ENCODE peak calls at places on chromosomes 16 and 17, in ten cellular contexts. One of them, this sample, is unnamed.

GRCh38 chr17:83137523-83137922 is 58.1 kb downstream of the METRNL start:
- DNase-seq in left ventricle myocardium inferior: no peak
- DNase-seq in AG04450: no peak
- DNase-seq in heart right ventricle: no peak
- DNase-seq in pancreas: no peak
- DNase-seq in tibial artery: no peak
- DNase-seq in breast epithelium: peak; percentile 35
- DNase-seq in Peyer's patch: no peak
- DNase-seq in gastrocnemius medialis: no peak
- DNase-seq in testis: peak; percentile 5
- DNase-seq in this sample: peak; percentile 3

GRCh38 chr17:4988168-4988567 is 693 bp upstream of the CAMTA2 start:
- DNase-seq in gastrocnemius medialis: peak; percentile 31
- DNase-seq in tibial artery: no peak
- DNase-seq in AG04450: no peak
- DNase-seq in Peyer's patch: no peak
- DNase-seq in left ventricle myocardium inferior: peak; percentile 50
- DNase-seq in pancreas: no peak
- DNase-seq in heart right ventricle: no peak
- DNase-seq in breast epithelium: no peak
- DNase-seq in testis: no peak
- DNase-seq in this sample: peak; percentile 21

GRCh38 chr17:46202482-46202881 is 9.3 kb upstream of the KANSL1 start:
- DNase-seq in heart right ventricle: no peak
- DNase-seq in left ventricle myocardium inferior: no peak
- DNase-seq in pancreas: no peak
- DNase-seq in Peyer's patch: no peak
- DNase-seq in gastrocnemius medialis: no peak
- DNase-seq in AG04450: no peak
- DNase-seq in tibial artery: no peak
- DNase-seq in breast epithelium: no peak
- DNase-seq in testis: no peak
- DNase-seq in this sample: no peak

GRCh38 chr16:1158456-1159324 is 5.8 kb downstream of the CACNA1H start:
- DNase-seq in left ventricle myocardium inferior: peak; percentile 78
- DNase-seq in pancreas: peak; percentile 78
- DNase-seq in testis: no peak
- DNase-seq in AG04450: no peak
- DNase-seq in breast epithelium: no peak
- DNase-seq in tibial artery: peak; percentile 65
- DNase-seq in Peyer's patch: no peak
- DNase-seq in gastrocnemius medialis: peak; percentile 39
- DNase-seq in heart right ventricle: peak; percentile 84
- DNase-seq in this sample: peak; percentile 46

GRCh38 chr17:79036609-79037008 is 12.6 kb downstream of the C1QTNF1 start:
- DNase-seq in heart right ventricle: no peak
- DNase-seq in Peyer's patch: peak; percentile 44
- DNase-seq in breast epithelium: peak; percentile 3
- DNase-seq in tibial artery: no peak
- DNase-seq in testis: no peak
- DNase-seq in AG04450: peak; percentile 78
- DNase-seq in pancreas: no peak
- DNase-seq in left ventricle myocardium inferior: no peak
- DNase-seq in gastrocnemius medialis: no peak
- DNase-seq in this sample: no peak

GRCh38 chr17:50177476-50177875 is 11.7 kb downstream of the SGCA start:
- DNase-seq in gastrocnemius medialis: no peak
- DNase-seq in Peyer's patch: no peak
- DNase-seq in breast epithelium: no peak
- DNase-seq in AG04450: no peak
- DNase-seq in left ventricle myocardium inferior: no peak
- DNase-seq in heart right ventricle: no peak
- DNase-seq in tibial artery: no peak
- DNase-seq in testis: no peak
- DNase-seq in pancreas: peak; percentile 14
- DNase-seq in this sample: no peak

GRCh38 chr16:84617631-84618427 is at the start of gene COTL1:
- DNase-seq in heart right ventricle: peak; percentile 97
- DNase-seq in Peyer's patch: peak; percentile 99
- DNase-seq in tibial artery: peak; percentile 97
- DNase-seq in pancreas: peak; percentile 95
- DNase-seq in breast epithelium: peak; percentile 94
- DNase-seq in gastrocnemius medialis: peak; percentile 89
- DNase-seq in AG04450: peak; percentile 97
- DNase-seq in testis: peak; percentile 97
- DNase-seq in left ventricle myocardium inferior: peak; percentile 98
- DNase-seq in this sample: peak; percentile 90

GRCh38 chr17:78933025-78933958 is 8.1 kb upstream of the TIMP2 start:
- DNase-seq in testis: no peak
- DNase-seq in left ventricle myocardium inferior: peak; percentile 43
- DNase-seq in AG04450: peak; percentile 94
- DNase-seq in pancreas: peak; percentile 50
- DNase-seq in heart right ventricle: peak; percentile 47
- DNase-seq in gastrocnemius medialis: peak; percentile 73
- DNase-seq in Peyer's patch: peak; percentile 79
- DNase-seq in breast epithelium: no peak
- DNase-seq in tibial artery: peak; percentile 78
- DNase-seq in this sample: peak; percentile 91

GRCh38 chr16:56102159-56102798 is 89.0 kb upstream of the GNAO1 start:
- DNase-seq in pancreas: no peak
- DNase-seq in testis: peak; percentile 47
- DNase-seq in AG04450: no peak
- DNase-seq in breast epithelium: no peak
- DNase-seq in left ventricle myocardium inferior: peak; percentile 61
- DNase-seq in heart right ventricle: peak; percentile 65
- DNase-seq in gastrocnemius medialis: no peak
- DNase-seq in Peyer's patch: no peak
- DNase-seq in tibial artery: peak; percentile 49
- DNase-seq in this sample: peak; percentile 30

GRCh38 chr17:74810699-74811485 is 34.7 kb upstream of the NAT9 start:
- DNase-seq in Peyer's patch: no peak
- DNase-seq in gastrocnemius medialis: no peak
- DNase-seq in heart right ventricle: no peak
- DNase-seq in breast epithelium: no peak
- DNase-seq in left ventricle myocardium inferior: no peak
- DNase-seq in pancreas: no peak
- DNase-seq in testis: no peak
- DNase-seq in tibial artery: no peak
- DNase-seq in AG04450: no peak
- DNase-seq in this sample: no peak

GRCh38 chr17:29905086-29905878 is 24.7 kb downstream of the SSH2 start:
- DNase-seq in gastrocnemius medialis: no peak
- DNase-seq in testis: no peak
- DNase-seq in AG04450: no peak
- DNase-seq in left ventricle myocardium inferior: no peak
- DNase-seq in breast epithelium: no peak
- DNase-seq in Peyer's patch: no peak
- DNase-seq in heart right ventricle: no peak
- DNase-seq in tibial artery: no peak
- DNase-seq in pancreas: no peak
- DNase-seq in this sample: peak; percentile 51

GRCh38 chr16:85461814-85462404 is 151.2 kb upstream of the GSE1 start:
- DNase-seq in heart right ventricle: peak; percentile 33
- DNase-seq in AG04450: peak; percentile 10
- DNase-seq in Peyer's patch: no peak
- DNase-seq in gastrocnemius medialis: no peak
- DNase-seq in pancreas: no peak
- DNase-seq in left ventricle myocardium inferior: no peak
- DNase-seq in testis: peak; percentile 61
- DNase-seq in breast epithelium: no peak
- DNase-seq in tibial artery: no peak
- DNase-seq in this sample: peak; percentile 55

DNA sequence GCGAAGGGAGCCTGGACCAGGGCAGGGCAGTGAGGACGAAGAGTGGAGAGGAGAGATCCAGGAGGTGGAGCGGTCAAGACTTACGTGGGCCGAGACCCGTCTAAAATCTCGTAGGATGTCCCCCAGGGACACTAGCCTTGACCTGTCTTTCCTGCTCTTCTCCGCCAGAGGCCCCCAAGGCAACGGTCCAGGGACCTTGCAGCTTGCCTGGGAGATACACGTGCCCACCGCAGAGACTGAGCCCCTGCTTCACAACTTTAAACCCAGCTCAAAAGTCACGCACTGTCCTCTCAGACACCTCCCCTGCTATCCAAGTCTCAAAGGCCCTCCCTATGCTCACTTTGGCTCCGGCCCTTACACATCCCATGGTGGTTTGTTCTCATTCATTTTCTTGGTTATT is 9.4 kb downstream of the TIGD7 start:
- DNase-seq in pancreas: no peak
- DNase-seq in left ventricle myocardium inferior: no peak
- DNase-seq in Peyer's patch: no peak
- DNase-seq in AG04450: no peak
- DNase-seq in testis: no peak
- DNase-seq in breast epithelium: no peak
- DNase-seq in gastrocnemius medialis: no peak
- DNase-seq in heart right ventricle: no peak
- DNase-seq in tibial artery: no peak
- DNase-seq in this sample: no peak
- H3K9me3 ChIP-seq in pancreas: peaks cover 4% of the 10 kb centered on the region
- H3K9me3 ChIP-seq in left ventricle myocardium inferior: peaks cover 100% of the 10 kb centered on the region
- H3K9me3 ChIP-seq in Peyer's patch: peaks cover 14% of the 10 kb centered on the region
- H3K9me3 ChIP-seq in AG04450: peaks cover 66% of the 10 kb centered on the region
- H3K9me3 ChIP-seq in testis: no peaks in the 10 kb centered on the region
- H3K9me3 ChIP-seq in breast epithelium: peaks cover 100% of the 10 kb centered on the region
- H3K9me3 ChIP-seq in gastrocnemius medialis: peaks cover 6% of the 10 kb centered on the region
- H3K9me3 ChIP-seq in heart right ventricle: peaks cover 69% of the 10 kb centered on the region
- H3K9me3 ChIP-seq in tibial artery: peaks cover 10% of the 10 kb centered on the region
- H3K9me3 ChIP-seq in this sample: peaks cover 7% of the 10 kb centered on the region

GRCh38 chr16:14004719-14005315 is 66.3 kb upstream of the MRTFB start:
- DNase-seq in left ventricle myocardium inferior: no peak
- DNase-seq in tibial artery: no peak
- DNase-seq in breast epithelium: no peak
- DNase-seq in AG04450: no peak
- DNase-seq in Peyer's patch: no peak
- DNase-seq in heart right ventricle: no peak
- DNase-seq in pancreas: no peak
- DNase-seq in testis: no peak
- DNase-seq in gastrocnemius medialis: no peak
- DNase-seq in this sample: peak; percentile 34

GRCh38 chr16:14001521-14001920 is 69.6 kb upstream of the MRTFB start:
- DNase-seq in heart right ventricle: no peak
- DNase-seq in tibial artery: no peak
- DNase-seq in left ventricle myocardium inferior: no peak
- DNase-seq in breast epithelium: no peak
- DNase-seq in gastrocnemius medialis: no peak
- DNase-seq in testis: no peak
- DNase-seq in AG04450: no peak
- DNase-seq in pancreas: no peak
- DNase-seq in Peyer's patch: no peak
- DNase-seq in this sample: no peak

GRCh38 chr16:14004031-14004718 is 66.9 kb upstream of the MRTFB start:
- DNase-seq in Peyer's patch: no peak
- DNase-seq in breast epithelium: no peak
- DNase-seq in pancreas: no peak
- DNase-seq in left ventricle myocardium inferior: peak; percentile 50
- DNase-seq in tibial artery: peak; percentile 40
- DNase-seq in AG04450: no peak
- DNase-seq in gastrocnemius medialis: peak; percentile 67
- DNase-seq in heart right ventricle: peak; percentile 63
- DNase-seq in testis: no peak
- DNase-seq in this sample: no peak

GRCh38 chr16:14002416-14002815 is 68.7 kb upstream of the MRTFB start:
- DNase-seq in tibial artery: no peak
- DNase-seq in left ventricle myocardium inferior: no peak
- DNase-seq in heart right ventricle: no peak
- DNase-seq in gastrocnemius medialis: no peak
- DNase-seq in Peyer's patch: no peak
- DNase-seq in AG04450: no peak
- DNase-seq in breast epithelium: no peak
- DNase-seq in testis: no peak
- DNase-seq in pancreas: no peak
- DNase-seq in this sample: no peak

DNA sequence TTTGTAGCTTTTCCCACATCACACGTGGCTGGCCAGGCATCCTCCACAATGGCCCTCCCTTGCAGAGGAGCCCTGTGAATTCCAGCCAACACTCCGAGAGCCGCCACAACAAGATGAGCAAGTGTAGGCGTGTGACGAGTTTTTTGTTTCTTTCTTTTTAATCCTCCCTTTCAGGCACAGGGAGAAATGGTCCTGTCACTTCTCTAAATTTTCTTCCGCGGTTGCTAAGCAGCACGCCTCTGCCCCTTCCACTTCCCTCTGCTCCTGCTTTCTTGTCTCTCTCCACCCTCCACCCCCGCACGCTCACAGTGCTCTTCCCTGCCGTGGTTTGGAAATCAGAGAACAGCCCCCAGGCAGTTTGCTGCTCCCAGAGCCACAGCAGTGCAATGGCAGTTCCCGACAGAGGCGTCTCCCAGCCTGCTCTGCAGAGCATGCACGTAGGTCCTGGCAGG is 68.0 kb upstream of the MRTFB start:
- DNase-seq in testis: peak; percentile 68
- DNase-seq in tibial artery: peak; percentile 48
- DNase-seq in Peyer's patch: peak; percentile 55
- DNase-seq in breast epithelium: peak; percentile 77
- DNase-seq in left ventricle myocardium inferior: peak; percentile 61
- DNase-seq in gastrocnemius medialis: peak; percentile 48
- DNase-seq in pancreas: no peak
- DNase-seq in AG04450: no peak
- DNase-seq in heart right ventricle: peak; percentile 55
- DNase-seq in this sample: peak; percentile 75
- H3K4me3 ChIP-seq in testis: no peak overlapping the region
- H3K4me3 ChIP-seq in tibial artery: peak overlapping the region; percentile 35
- H3K4me3 ChIP-seq in Peyer's patch: peak overlapping the region; percentile 27
- H3K4me3 ChIP-seq in breast epithelium: peak overlapping the region; percentile 53
- H3K4me3 ChIP-seq in left ventricle myocardium inferior: peak overlapping the region; percentile 52
- H3K4me3 ChIP-seq in gastrocnemius medialis: peak overlapping the region; percentile 45
- H3K4me3 ChIP-seq in pancreas: no peak overlapping the region
- H3K4me3 ChIP-seq in AG04450: peak overlapping the region; percentile 45
- H3K4me3 ChIP-seq in heart right ventricle: peak overlapping the region; percentile 17
- H3K4me3 ChIP-seq in this sample: peak overlapping the region; percentile 52

GRCh38 chr17:21085707-21086106 is 41.1 kb upstream of the DHRS7B start:
- DNase-seq in heart right ventricle: no peak
- DNase-seq in tibial artery: no peak
- DNase-seq in testis: peak; percentile 33
- DNase-seq in AG04450: no peak
- DNase-seq in Peyer's patch: no peak
- DNase-seq in breast epithelium: no peak
- DNase-seq in left ventricle myocardium inferior: no peak
- DNase-seq in pancreas: no peak
- DNase-seq in gastrocnemius medialis: no peak
- DNase-seq in this sample: no peak
- H3K27me3 ChIP-seq in heart right ventricle: no peaks in the 10 kb centered on the region
- H3K27me3 ChIP-seq in tibial artery: no peaks in the 10 kb centered on the region
- H3K27me3 ChIP-seq in testis: no peaks in the 10 kb centered on the region
- H3K27me3 ChIP-seq in AG04450: peaks cover 4% of the 10 kb centered on the region
- H3K27me3 ChIP-seq in Peyer's patch: no peaks in the 10 kb centered on the region
- H3K27me3 ChIP-seq in breast epithelium: no peaks in the 10 kb centered on the region
- H3K27me3 ChIP-seq in left ventricle myocardium inferior: peaks cover 18% of the 10 kb centered on the region
- H3K27me3 ChIP-seq in pancreas: no peaks in the 10 kb centered on the region
- H3K27me3 ChIP-seq in gastrocnemius medialis: no peaks in the 10 kb centered on the region
- H3K27me3 ChIP-seq in this sample: no peaks in the 10 kb centered on the region

GRCh38 chr17:18891541-18891940 is 33.6 kb downstream of the PRPSAP2 start:
- DNase-seq in AG04450: no peak
- DNase-seq in breast epithelium: no peak
- DNase-seq in tibial artery: no peak
- DNase-seq in left ventricle myocardium inferior: no peak
- DNase-seq in Peyer's patch: no peak
- DNase-seq in testis: no peak
- DNase-seq in heart right ventricle: no peak
- DNase-seq in gastrocnemius medialis: no peak
- DNase-seq in pancreas: no peak
- DNase-seq in this sample: no peak

GRCh38 chr17:18896146-18896545 is 38.2 kb downstream of the PRPSAP2 start:
- DNase-seq in tibial artery: no peak
- DNase-seq in pancreas: no peak
- DNase-seq in left ventricle myocardium inferior: no peak
- DNase-seq in Peyer's patch: no peak
- DNase-seq in breast epithelium: no peak
- DNase-seq in heart right ventricle: no peak
- DNase-seq in AG04450: no peak
- DNase-seq in gastrocnemius medialis: no peak
- DNase-seq in testis: no peak
- DNase-seq in this sample: no peak

GRCh38 chr17:18896947-18897346 is 39.0 kb downstream of the PRPSAP2 start:
- DNase-seq in AG04450: no peak
- DNase-seq in heart right ventricle: no peak
- DNase-seq in tibial artery: no peak
- DNase-seq in breast epithelium: no peak
- DNase-seq in pancreas: no peak
- DNase-seq in gastrocnemius medialis: no peak
- DNase-seq in left ventricle myocardium inferior: no peak
- DNase-seq in testis: no peak
- DNase-seq in Peyer's patch: no peak
- DNase-seq in this sample: no peak
- H3K9me3 ChIP-seq in AG04450: no peaks in the 10 kb centered on the region
- H3K9me3 ChIP-seq in heart right ventricle: no peaks in the 10 kb centered on the region
- H3K9me3 ChIP-seq in tibial artery: no peaks in the 10 kb centered on the region
- H3K9me3 ChIP-seq in breast epithelium: no peaks in the 10 kb centered on the region
- H3K9me3 ChIP-seq in pancreas: no peaks in the 10 kb centered on the region
- H3K9me3 ChIP-seq in gastrocnemius medialis: no peaks in the 10 kb centered on the region
- H3K9me3 ChIP-seq in left ventricle myocardium inferior: peaks cover 13% of the 10 kb centered on the region
- H3K9me3 ChIP-seq in testis: no peaks in the 10 kb centered on the region
- H3K9me3 ChIP-seq in Peyer's patch: no peaks in the 10 kb centered on the region
- H3K9me3 ChIP-seq in this sample: peaks cover 7% of the 10 kb centered on the region